ENCODE peak calls at places on chromosomes 3 and 15, in six cellular contexts. R is uterus; Z is left ventricle myocardium inferior; W is tibial nerve; B is CD8-positive, alpha-beta T cell; O is body of pancreas. J is an unnamed sample.

GRCh38 chr15:93505506-93505905 is 416.5 kb upstream of the RGMA start:
- DNase-seq in O (no peak), W (no peak), Z (no peak), R (no peak), B (no peak), J (peak; percentile 73)

GRCh38 chr3:158168996-158169573 is 59.2 kb downstream of the RSRC1 start:
- DNase-seq in Z (no peak), O (no peak), R (no peak), W (no peak), B (no peak), J (no peak)

GRCh38 chr3:50292924-50293801 is 934 bp upstream of the IFRD2 start:
- DNase-seq in B (no peak), Z (peak; percentile 18), W (no peak), R (peak; percentile 34), O (no peak), J (peak; percentile 62)

GRCh38 chr15:91866371-91866905 is 12.9 kb downstream of the SLCO3A1 start:
- DNase-seq in O (no peak), R (peak; percentile 76), Z (no peak), W (no peak), B (no peak), J (no peak)

GRCh38 chr3:40079203-40079844 is 230.2 kb upstream of the EIF1B start:
- DNase-seq in O (no peak), Z (no peak), R (no peak), W (no peak), B (no peak), J (no peak)

GRCh38 chr15:66044837-66045236 is 175.5 kb downstream of the RAB11A start:
- DNase-seq in B (no peak), W (no peak), Z (no peak), R (no peak), O (no peak), J (no peak)

GRCh38 chr3:63656791-63657190 is 4.3 kb downstream of the SNTN start:
- DNase-seq in B (no peak), Z (no peak), W (no peak), O (no peak), R (no peak), J (no peak)

GRCh38 chr15:70494861-70495571 is 268.3 kb downstream of the UACA start:
- DNase-seq in W (no peak), B (no peak), O (no peak), Z (no peak), R (no peak), J (no peak)

DNA sequence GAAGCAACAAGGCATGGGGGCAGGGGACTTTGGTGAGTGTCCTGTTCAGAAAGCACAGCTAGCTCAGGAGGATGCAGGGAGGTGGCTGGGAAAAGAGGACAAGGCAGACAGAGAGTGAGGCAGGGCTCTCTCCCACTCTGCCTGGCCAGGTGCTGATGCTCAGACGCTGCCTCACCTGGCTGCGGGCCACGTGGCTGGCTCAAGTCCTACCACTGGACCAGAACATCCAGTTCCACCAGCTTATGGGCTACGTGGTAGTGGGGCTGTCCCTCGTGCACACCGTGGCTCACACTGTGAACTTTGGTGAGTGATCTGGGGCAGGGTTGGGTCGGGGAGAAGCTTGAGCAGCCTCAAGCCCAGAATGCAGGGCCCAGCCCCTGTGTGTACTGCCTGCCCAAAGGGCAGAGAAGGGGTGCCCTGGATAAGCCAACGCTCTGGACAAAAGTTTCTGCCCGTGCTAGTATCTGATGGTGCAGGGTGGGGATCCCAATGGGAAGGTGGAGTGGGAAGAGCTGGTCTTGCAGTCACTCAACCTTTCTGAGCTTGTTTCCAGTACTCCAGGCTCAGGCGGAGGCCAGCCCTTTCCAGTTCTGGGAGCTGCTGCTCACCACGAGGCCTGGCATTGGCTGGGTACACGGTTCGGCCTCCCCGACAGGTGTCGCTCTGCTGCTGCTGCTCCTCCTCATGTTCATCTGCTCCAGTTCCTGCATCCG is 20.9 kb downstream of the NOX5 start:
- DNase-seq in B (no peak), R (no peak), Z (no peak), O (no peak), W (no peak), J (no peak)
- TF ChIP-seq CTCF in B (no peak), R (no peak), Z (peak; percentile 37), O (no peak), W (no peak), J (no peak)

GRCh38 chr3:59836525-59836924 is 786.7 kb upstream of the CFAP20DC start:
- DNase-seq in Z (no peak), W (no peak), R (no peak), O (no peak), B (no peak), J (no peak)

GRCh38 chr3:59843816-59844215 is 794.0 kb upstream of the CFAP20DC start:
- DNase-seq in B (no peak), W (no peak), R (no peak), Z (no peak), O (no peak), J (no peak)

GRCh38 chr3:59839283-59839682 is 789.5 kb upstream of the CFAP20DC start:
- DNase-seq in R (no peak), Z (no peak), O (no peak), W (no peak), B (no peak), J (no peak)

GRCh38 chr3:59839810-59840515 is 790.1 kb upstream of the CFAP20DC start:
- DNase-seq in Z (no peak), B (no peak), R (no peak), W (no peak), O (no peak), J (no peak)
- H3K9me3 ChIP-seq in Z (no peaks in the 10 kb centered on the region), B (no peaks in the 10 kb centered on the region), R (no peaks in the 10 kb centered on the region), W (no peaks in the 10 kb centered on the region), O (no peaks in the 10 kb centered on the region), J (no peaks in the 10 kb centered on the region)

GRCh38 chr3:182702216-182702615 is 91.1 kb upstream of the ATP11B start:
- DNase-seq in B (no peak), W (no peak), Z (no peak), R (no peak), O (no peak), J (no peak)

GRCh38 chr3:182699550-182700170 is 93.6 kb upstream of the ATP11B start:
- DNase-seq in Z (no peak), W (no peak), B (no peak), R (no peak), O (no peak), J (no peak)

GRCh38 chr3:182697345-182697919 is 95.9 kb upstream of the ATP11B start:
- DNase-seq in B (no peak), R (no peak), O (no peak), W (no peak), Z (no peak), J (no peak)

GRCh38 chr3:182693723-182694122 is 99.6 kb upstream of the ATP11B start:
- DNase-seq in Z (no peak), O (no peak), W (no peak), B (no peak), R (no peak), J (no peak)

DNA sequence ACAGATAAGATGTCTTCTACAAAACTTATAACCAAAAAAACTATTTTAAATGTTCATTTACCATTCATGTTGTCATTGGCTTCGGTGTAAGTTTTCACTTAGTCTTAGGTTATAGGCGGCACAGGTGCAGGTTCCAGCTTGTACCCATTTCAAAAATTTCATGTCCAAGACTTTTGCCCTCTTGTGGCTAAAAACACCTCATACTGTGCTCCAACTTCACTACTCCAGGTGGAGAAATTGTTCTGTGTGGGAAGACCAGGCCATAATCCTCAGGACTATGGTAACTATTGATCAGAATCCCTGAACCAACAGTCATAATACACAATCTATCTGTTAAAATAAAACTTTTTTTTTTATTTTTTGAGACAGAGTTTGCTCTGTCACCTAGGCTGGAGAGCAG is 95.2 kb upstream of the ATP11B start:
- DNase-seq in Z (no peak), W (no peak), R (no peak), O (no peak), B (no peak), J (no peak)
- TF ChIP-seq CTCF in Z (no peak), W (no peak), R (no peak), O (no peak), B (no peak), J (no peak)

GRCh38 chr15:25093455-25094029 is 138.8 kb downstream of the SNRPN start:
- DNase-seq in O (no peak), B (no peak), Z (no peak), W (no peak), R (no peak), J (no peak)

GRCh38 chr15:25090073-25090733 is 135.4 kb downstream of the SNRPN start:
- DNase-seq in O (no peak), W (no peak), B (no peak), R (no peak), Z (no peak), J (no peak)

GRCh38 chr15:25092661-25093060 is 137.9 kb downstream of the SNRPN start:
- DNase-seq in B (no peak), W (no peak), Z (no peak), O (no peak), R (no peak), J (no peak)

GRCh38 chr15:25089577-25089976 is 134.8 kb downstream of the SNRPN start:
- DNase-seq in W (no peak), Z (no peak), O (no peak), R (no peak), B (no peak), J (no peak)

DNA sequence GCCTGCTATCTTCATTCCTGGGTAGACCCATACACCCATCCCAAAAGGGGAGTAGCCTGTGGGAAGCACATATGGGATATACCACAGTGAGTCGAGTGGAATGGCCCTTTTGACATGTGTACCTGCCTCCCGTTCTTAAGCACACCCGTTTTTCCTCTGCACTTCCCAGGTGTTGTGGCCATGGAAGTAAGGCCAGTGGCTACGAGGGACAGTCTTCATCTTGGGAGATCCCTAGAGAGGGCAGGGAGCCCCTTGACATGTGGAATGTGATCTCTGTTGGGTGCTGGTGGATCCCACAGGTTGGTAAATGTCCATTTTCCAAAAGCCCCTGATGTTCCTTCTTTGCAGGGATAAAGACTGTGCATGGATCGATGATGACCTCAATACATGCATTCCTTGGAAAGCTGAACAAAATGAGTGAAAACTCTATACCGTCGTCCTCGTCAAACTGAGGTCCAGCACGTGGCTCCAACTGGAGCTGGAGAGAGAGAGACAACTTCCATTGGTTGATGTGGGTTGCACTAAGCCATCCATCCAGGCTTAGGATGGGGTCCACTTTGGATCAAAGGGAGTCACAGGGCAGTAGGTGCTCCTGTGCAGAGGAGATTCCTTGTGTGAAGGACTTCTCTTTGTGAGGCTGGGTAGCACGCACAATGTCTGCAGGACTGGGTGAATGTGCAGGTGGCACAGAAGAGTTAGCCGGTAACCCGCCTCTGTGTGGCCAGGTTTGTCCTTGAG is 136.8 kb downstream of the SNRPN start:
- DNase-seq in O (no peak), B (no peak), Z (no peak), W (no peak), R (no peak), J (no peak)
- H3K9me3 ChIP-seq in O (no peaks in the 10 kb centered on the region), B (peaks cover 43% of the 10 kb centered on the region), Z (peaks cover 100% of the 10 kb centered on the region), W (no peaks in the 10 kb centered on the region), R (no peaks in the 10 kb centered on the region), J (peaks cover 3% of the 10 kb centered on the region)

J was measured in gastrocnemius medialis.